ENCODE peak calls at places on chromosomes 3 and 15, in five cellular contexts. Y is endothelial cell, K is cardiac fibroblast, F is WTC11, H is dorsolateral prefrontal cortex. G is an unnamed sample.

GRCh38 chr3:101940521-101940992 is 91.2 kb downstream of the NFKBIZ start:
- DNase-seq in Y (no peak), K (peak), F (no peak), H (no peak), G (no peak)

GRCh38 chr3:170572665-170573253 is 13.1 kb downstream of the SLC7A14 start:
- DNase-seq in Y (no peak), K (peak), F (no peak), H (no peak), G (no peak)

GRCh38 chr3:48929358-48930035 is 10.9 kb downstream of the ARIH2 start:
- DNase-seq in Y (no peak), K (peak), F (no peak), H (no peak), G (no peak)

GRCh38 chr3:126355777-126356372 is 1.3 kb downstream of the KLF15 start:
- DNase-seq in Y (peak), K (peak), F (peak), H (peak), G (peak)

GRCh38 chr3:58536501-58537411 is at the start of gene ACOX2:
- DNase-seq in Y (no peak), K (peak), F (no peak), H (no peak), G (peak)

GRCh38 chr3:149813367-149814281 is 609 bp downstream of the RNF13 start:
- DNase-seq in Y (peak), K (peak), F (peak), H (no peak), G (no peak)

GRCh38 chr3:23710555-23710954 is 95.2 kb upstream of the UBE2E1 start:
- DNase-seq in Y (peak), K (peak), F (peak), H (no peak), G (no peak)

GRCh38 chr3:81242871-81243270 is 518.6 kb downstream of the GBE1 start:
- DNase-seq in Y (no peak), K (peak), F (no peak), H (no peak), G (no peak)

GRCh38 chr3:46489875-46490274 is 7.9 kb upstream of the RTP3 start:
- DNase-seq in Y (no peak), K (peak), F (no peak), H (no peak), G (no peak)

GRCh38 chr3:146222204-146223046 is 28.5 kb downstream of the PLSCR4 start:
- DNase-seq in Y (peak), K (peak), F (peak), H (no peak), G (no peak)

GRCh38 chr15:78457101-78457500 is 19.1 kb downstream of the IREB2 start:
- DNase-seq in Y (no peak), K (peak), F (no peak), H (no peak), G (no peak)

GRCh38 chr3:48403533-48404439 is 26.1 kb downstream of the PLXNB1 start:
- DNase-seq in Y (peak), K (no peak), F (no peak), H (peak), G (peak)

GRCh38 chr3:16798738-16799137 is 86.0 kb upstream of the PLCL2 start:
- DNase-seq in Y (no peak), K (no peak), F (no peak), H (no peak), G (no peak)

GRCh38 chr3:184539801-184540440 is 21.7 kb upstream of the EPHB3 start:
- DNase-seq in Y (no peak), K (no peak), F (peak), H (no peak), G (peak)

GRCh38 chr3:38122712-38123290 is 14.1 kb downstream of the ACAA1 start:
- DNase-seq in Y (no peak), K (no peak), F (no peak), H (no peak), G (peak)

GRCh38 chr15:69185706-69186105 is 25.3 kb downstream of the GLCE start:
- DNase-seq in Y (no peak), K (no peak), F (no peak), H (no peak), G (no peak)

GRCh38 chr3:33919312-33919711 is 120.9 kb downstream of the PDCD6IP start:
- DNase-seq in Y (no peak), K (no peak), F (no peak), H (no peak), G (no peak)

GRCh38 chr3:41158947-41159346 is 40.4 kb upstream of the CTNNB1 start:
- DNase-seq in Y (no peak), K (peak), F (no peak), H (no peak), G (no peak)

GRCh38 chr15:67232591-67232990 is 21.9 kb downstream of the AAGAB start:
- DNase-seq in Y (no peak), K (no peak), F (no peak), H (no peak), G (no peak)

GRCh38 chr15:94395626-94396025 is 164.3 kb downstream of the MCTP2 start:
- DNase-seq in Y (no peak), K (peak), F (no peak), H (no peak), G (no peak)

GRCh38 chr3:160473978-160474377 is 24.4 kb upstream of the TRIM59 start:
- DNase-seq in Y (no peak), K (peak), F (no peak), H (no peak), G (no peak)

GRCh38 chr3:66997560-66998074 is 490 bp upstream of the KBTBD8 start:
- DNase-seq in Y (no peak), K (peak), F (no peak), H (no peak), G (no peak)

GRCh38 chr3:27095588-27096222 is 273.5 kb downstream of the NEK10 start:
- DNase-seq in Y (no peak), K (no peak), F (no peak), H (no peak), G (no peak)

GRCh38 chr3:17456036-17456435 is 286.4 kb downstream of the TBC1D5 start:
- DNase-seq in Y (no peak), K (no peak), F (no peak), H (no peak), G (no peak)

GRCh38 chr3:39189648-39190269 is 2.6 kb downstream of the XIRP1 start:
- DNase-seq in Y (peak), K (peak), F (peak), H (no peak), G (no peak)

GRCh38 chr3:94811836-94812235 is 749.0 kb downstream of the NSUN3 start:
- DNase-seq in Y (no peak), K (no peak), F (peak), H (no peak), G (no peak)

GRCh38 chr3:64863811-64864210 is 176.0 kb upstream of the ADAMTS9 start:
- DNase-seq in Y (no peak), K (no peak), F (no peak), H (no peak), G (no peak)

GRCh38 chr3:15439476-15439875 is 12.1 kb downstream of the EAF1 start:
- DNase-seq in Y (no peak), K (peak), F (no peak), H (no peak), G (no peak)

GRCh38 chr3:48897401-48898376 is 993 bp downstream of the SLC25A20 start:
- DNase-seq in Y (no peak), K (no peak), F (no peak), H (no peak), G (no peak)

GRCh38 chr3:69865920-69866679 is 126.8 kb downstream of the MITF start:
- DNase-seq in Y (no peak), K (no peak), F (peak), H (no peak), G (no peak)

GRCh38 chr3:133494469-133494868 is 79.0 kb upstream of the CDV3 start:
- DNase-seq in Y (peak), K (peak), F (peak), H (no peak), G (no peak)

GRCh38 chr3:65039754-65040210 is 352.0 kb upstream of the ADAMTS9 start:
- DNase-seq in Y (no peak), K (peak), F (no peak), H (no peak), G (no peak)

GRCh38 chr3:87979527-87979926 is 79.3 kb downstream of the CGGBP1 start:
- DNase-seq in Y (no peak), K (no peak), F (no peak), H (no peak), G (no peak)

GRCh38 chr3:10883478-10884234 is 67.6 kb downstream of the SLC6A11 start:
- DNase-seq in Y (peak), K (peak), F (peak), H (no peak), G (no peak)

GRCh38 chr15:53034767-53035245 is 244.7 kb upstream of the ONECUT1 start:
- DNase-seq in Y (no peak), K (no peak), F (no peak), H (no peak), G (no peak)

GRCh38 chr15:82850731-82851130 is 41.3 kb downstream of the WHAMM start:
- DNase-seq in Y (no peak), K (no peak), F (no peak), H (no peak), G (peak)

GRCh38 chr3:65330072-65330471 is 642.3 kb upstream of the ADAMTS9 start:
- DNase-seq in Y (no peak), K (peak), F (no peak), H (no peak), G (no peak)

DNA sequence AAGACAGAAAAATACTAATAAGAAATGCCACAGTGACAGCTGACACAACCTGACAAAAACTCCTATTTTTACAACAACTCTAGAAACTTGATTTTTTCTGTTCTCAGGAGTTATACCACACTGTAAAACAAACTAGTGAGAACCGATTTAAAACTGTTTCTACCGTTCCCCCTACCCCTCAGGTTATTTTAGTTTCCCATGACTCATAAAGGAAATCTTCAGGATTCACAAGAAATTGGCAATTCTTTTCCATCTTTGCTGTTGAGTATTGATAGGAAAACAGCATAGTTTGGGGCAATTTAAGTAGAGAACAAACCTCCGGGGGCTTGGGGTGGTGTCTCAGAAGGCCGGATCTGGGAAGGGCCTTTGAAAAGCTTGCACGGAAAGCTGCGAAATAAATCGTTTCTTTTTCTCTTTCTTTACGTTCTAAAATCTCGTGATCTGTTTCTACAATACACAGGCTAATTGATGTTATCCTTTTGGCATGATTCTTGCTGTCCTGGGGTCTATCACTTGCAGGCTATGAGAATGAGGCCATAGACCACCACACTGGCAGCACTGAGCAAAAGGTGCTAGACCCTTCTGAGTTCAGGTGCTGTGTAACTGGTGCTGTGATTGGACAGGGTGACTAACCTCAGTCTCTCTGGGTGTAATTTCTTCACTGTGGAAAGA is 89.3 kb downstream of the LPP start:
- DNase-seq in Y (no peak), K (peak), F (no peak), H (no peak), G (no peak)
- TF ChIP-seq CTCF in Y (no peak), K (no peak), F (no peak), H (no peak), G (no peak)

GRCh38 chr3:20250786-20251185 is 64.8 kb upstream of the SGO1 start:
- DNase-seq in Y (no peak), K (no peak), F (no peak), H (no peak), G (no peak)
- TF ChIP-seq CTCF in Y (no peak), K (no peak), F (no peak), H (no peak), G (no peak)

DNA sequence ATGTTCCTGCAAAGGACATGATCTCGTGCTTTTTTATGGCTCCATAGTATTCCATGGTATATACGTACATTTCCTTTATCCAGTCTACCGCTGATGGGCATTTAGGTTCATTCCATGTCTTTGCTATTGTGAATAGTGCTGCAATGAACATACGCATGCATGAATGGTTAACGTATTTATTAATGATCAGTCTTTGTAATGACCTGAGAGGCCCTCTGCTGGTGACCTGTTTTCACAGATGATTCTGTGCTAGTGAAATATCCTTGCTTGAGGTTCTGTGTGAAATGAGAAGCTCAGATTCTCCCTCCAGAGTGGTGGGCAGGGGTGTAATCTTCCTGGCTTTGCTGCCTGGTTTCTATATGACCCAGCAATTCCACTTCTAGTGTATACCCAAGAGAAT is 160.2 kb upstream of the RASGRP1 start:
- DNase-seq in Y (no peak), K (no peak), F (no peak), H (no peak), G (no peak)
- TF ChIP-seq CTCF in Y (no peak), K (no peak), F (no peak), H (no peak), G (no peak)

GRCh38 chr15:27638950-27639349 is 460.2 kb downstream of the OCA2 start:
- DNase-seq in Y (no peak), K (no peak), F (peak), H (no peak), G (no peak)
- TF ChIP-seq CTCF in Y (no peak), K (no peak), F (no peak), H (no peak), G (no peak)

DNA sequence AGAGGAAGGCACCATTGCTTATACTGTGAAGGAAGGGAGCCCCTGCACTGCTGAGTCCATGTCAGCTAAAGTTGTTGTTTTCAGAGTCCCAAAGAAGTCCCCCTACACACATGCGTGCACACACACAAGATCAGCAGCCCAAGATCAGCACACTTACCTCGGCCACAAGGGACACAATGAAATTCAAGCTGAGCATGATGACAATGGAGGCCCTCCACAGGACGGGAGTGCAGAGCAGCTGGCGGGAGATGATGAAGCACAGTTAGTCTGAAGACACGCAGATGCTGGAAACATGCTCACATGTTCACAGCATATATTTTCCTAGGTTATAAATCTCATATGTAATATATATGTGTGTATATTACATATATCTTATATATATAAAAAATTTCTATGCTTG is 28.6 kb upstream of the ATP13A5 start:
- DNase-seq in Y (no peak), K (no peak), F (no peak), H (no peak), G (no peak)
- TF ChIP-seq CTCF in Y (no peak), K (no peak), F (no peak), H (no peak), G (no peak)

GRCh38 chr3:129022114-129022994 is 21.2 kb downstream of the EFCC1 start:
- DNase-seq in Y (no peak), K (peak), F (no peak), H (no peak), G (no peak)

GRCh38 chr3:129025108-129025507 is 24.0 kb downstream of the EFCC1 start:
- DNase-seq in Y (no peak), K (no peak), F (no peak), H (no peak), G (no peak)

GRCh38 chr3:129025691-129026435 is 24.8 kb downstream of the EFCC1 start:
- DNase-seq in Y (no peak), K (no peak), F (no peak), H (no peak), G (no peak)

GRCh38 chr3:129022995-129023332 is 21.9 kb downstream of the EFCC1 start:
- DNase-seq in Y (no peak), K (no peak), F (no peak), H (no peak), G (no peak)

GRCh38 chr3:129023909-129024308 is 22.8 kb downstream of the EFCC1 start:
- DNase-seq in Y (no peak), K (peak), F (no peak), H (no peak), G (no peak)
- TF ChIP-seq CTCF in Y (no peak), K (peak), F (no peak), H (no peak), G (peak)

GRCh38 chr15:86526938-86527735 is 447.5 kb downstream of the AGBL1 start:
- DNase-seq in Y (no peak), K (no peak), F (no peak), H (no peak), G (no peak)
- TF ChIP-seq CTCF in Y (no peak), K (no peak), F (no peak), H (no peak), G (no peak)

G was measured in type B pancreatic cell.